ENCODE peak calls at places on chromosome 12, in four cellular contexts. C is activated effector memory CD4-positive, alpha-beta T cell treated with Interleukin-2 at 50 U/mL for 16 hours; S is CD4-positive, alpha-beta T cell; W is NCI-H1694. R is an unnamed sample.

GRCh38 chr12:1326258-1326657 is 268.1 kb downstream of the FBXL14 start:
- DNase-seq in C (no peak), W (no peak), S (no peak), R (no peak)

GRCh38 chr12:54405573-54405972 is 13.5 kb downstream of the ITGA5 start:
- DNase-seq in S (no peak), W (no peak), C (no peak), R (no peak)

GRCh38 chr12:91142184-91142583 is 30.9 kb upstream of the LUM start:
- DNase-seq in C (no peak), S (no peak), W (no peak), R (no peak)

GRCh38 chr12:2739832-2740641 is 54.7 kb upstream of the FKBP4 start:
- DNase-seq in C (no peak), W (peak; percentile 80), S (no peak), R (no peak)

GRCh38 chr12:11787921-11788849 is 138.7 kb downstream of the ETV6 start:
- DNase-seq in W (no peak), C (no peak), S (no peak), R (no peak)

GRCh38 chr12:103505371-103506236 is 9.8 kb upstream of the C12orf42 start:
- DNase-seq in W (no peak), S (no peak), C (no peak), R (no peak)

GRCh38 chr12:116172224-116172849 is 105.2 kb downstream of the MED13L start:
- DNase-seq in C (no peak), W (no peak), S (peak; percentile 4), R (no peak)

GRCh38 chr12:28191018-28191595 is 851 bp downstream of the CCDC91 start:
- DNase-seq in W (peak; percentile 13), C (peak; percentile 13), S (peak; percentile 8), R (peak; percentile 14)